ENCODE peak calls at places on chromosomes 6 and 20, in seven cellular contexts. One of them, this sample, is unnamed.
A peak's percentile ranks its signal among the peaks of the same experiment; 100 is the strongest.

GRCh38 chr6:134703206-134703605 is 246.7 kb downstream of the ALDH8A1 start:
- DNase-seq in stimulated activated naive CD4-positive, alpha-beta T cell: no peak
- DNase-seq in cardiac muscle cell: no peak
- DNase-seq in skeletal muscle cell: no peak
- DNase-seq in CD8-positive, alpha-beta memory T cell: no peak
- DNase-seq in dorsolateral prefrontal cortex: no peak
- DNase-seq in stimulated activated CD8-positive, alpha-beta memory T cell treated with anti-CD3 and anti-CD28 coated beads, Interleukin-7, amount 100 ng/mL, for 4 hours: no peak
- DNase-seq in this sample: no peak

GRCh38 chr20:6588296-6588695 is 179.2 kb upstream of the BMP2 start:
- DNase-seq in stimulated activated naive CD4-positive, alpha-beta T cell: no peak
- DNase-seq in cardiac muscle cell: peak; percentile 74
- DNase-seq in skeletal muscle cell: no peak
- DNase-seq in CD8-positive, alpha-beta memory T cell: no peak
- DNase-seq in dorsolateral prefrontal cortex: no peak
- DNase-seq in stimulated activated CD8-positive, alpha-beta memory T cell treated with anti-CD3 and anti-CD28 coated beads, Interleukin-7, amount 100 ng/mL, for 4 hours: no peak
- DNase-seq in this sample: peak; percentile 14

GRCh38 chr20:6492396-6493055 is 275.0 kb upstream of the BMP2 start:
- DNase-seq in stimulated activated naive CD4-positive, alpha-beta T cell: no peak
- DNase-seq in cardiac muscle cell: peak; percentile 47
- DNase-seq in skeletal muscle cell: no peak
- DNase-seq in CD8-positive, alpha-beta memory T cell: no peak
- DNase-seq in dorsolateral prefrontal cortex: no peak
- DNase-seq in stimulated activated CD8-positive, alpha-beta memory T cell treated with anti-CD3 and anti-CD28 coated beads, Interleukin-7, amount 100 ng/mL, for 4 hours: no peak
- DNase-seq in this sample: no peak

GRCh38 chr6:108764580-108764950 is 83.7 kb upstream of the ARMC2 start:
- DNase-seq in stimulated activated naive CD4-positive, alpha-beta T cell: no peak
- DNase-seq in cardiac muscle cell: no peak
- DNase-seq in skeletal muscle cell: no peak
- DNase-seq in CD8-positive, alpha-beta memory T cell: no peak
- DNase-seq in dorsolateral prefrontal cortex: no peak
- DNase-seq in stimulated activated CD8-positive, alpha-beta memory T cell treated with anti-CD3 and anti-CD28 coated beads, Interleukin-7, amount 100 ng/mL, for 4 hours: no peak
- DNase-seq in this sample: peak; percentile 70

GRCh38 chr20:235891-236290 is 8.8 kb downstream of the DEFB129 start:
- DNase-seq in stimulated activated naive CD4-positive, alpha-beta T cell: no peak
- DNase-seq in cardiac muscle cell: peak; percentile 19
- DNase-seq in skeletal muscle cell: no peak
- DNase-seq in CD8-positive, alpha-beta memory T cell: no peak
- DNase-seq in dorsolateral prefrontal cortex: no peak
- DNase-seq in stimulated activated CD8-positive, alpha-beta memory T cell treated with anti-CD3 and anti-CD28 coated beads, Interleukin-7, amount 100 ng/mL, for 4 hours: no peak
- DNase-seq in this sample: peak; percentile 54

GRCh38 chr6:32427218-32427617 is 12.5 kb upstream of the HLA-DRA start:
- DNase-seq in stimulated activated naive CD4-positive, alpha-beta T cell: no peak
- DNase-seq in cardiac muscle cell: peak; percentile 10
- DNase-seq in skeletal muscle cell: no peak
- DNase-seq in CD8-positive, alpha-beta memory T cell: no peak
- DNase-seq in dorsolateral prefrontal cortex: no peak
- DNase-seq in stimulated activated CD8-positive, alpha-beta memory T cell treated with anti-CD3 and anti-CD28 coated beads, Interleukin-7, amount 100 ng/mL, for 4 hours: no peak
- DNase-seq in this sample: no peak

GRCh38 chr20:13054011-13054410 is 45.2 kb downstream of the SPTLC3 start:
- DNase-seq in stimulated activated naive CD4-positive, alpha-beta T cell: no peak
- DNase-seq in cardiac muscle cell: no peak
- DNase-seq in skeletal muscle cell: no peak
- DNase-seq in CD8-positive, alpha-beta memory T cell: no peak
- DNase-seq in dorsolateral prefrontal cortex: no peak
- DNase-seq in stimulated activated CD8-positive, alpha-beta memory T cell treated with anti-CD3 and anti-CD28 coated beads, Interleukin-7, amount 100 ng/mL, for 4 hours: no peak
- DNase-seq in this sample: no peak

GRCh38 chr20:53957421-53958172 is 112.8 kb downstream of the BCAS1 start:
- DNase-seq in stimulated activated naive CD4-positive, alpha-beta T cell: no peak
- DNase-seq in cardiac muscle cell: peak; percentile 48
- DNase-seq in skeletal muscle cell: peak; percentile 68
- DNase-seq in CD8-positive, alpha-beta memory T cell: no peak
- DNase-seq in dorsolateral prefrontal cortex: no peak
- DNase-seq in stimulated activated CD8-positive, alpha-beta memory T cell treated with anti-CD3 and anti-CD28 coated beads, Interleukin-7, amount 100 ng/mL, for 4 hours: no peak
- DNase-seq in this sample: no peak

GRCh38 chr6:217048-217659 is 75.1 kb upstream of the DUSP22 start:
- DNase-seq in stimulated activated naive CD4-positive, alpha-beta T cell: no peak
- DNase-seq in cardiac muscle cell: no peak
- DNase-seq in skeletal muscle cell: no peak
- DNase-seq in CD8-positive, alpha-beta memory T cell: no peak
- DNase-seq in dorsolateral prefrontal cortex: no peak
- DNase-seq in stimulated activated CD8-positive, alpha-beta memory T cell treated with anti-CD3 and anti-CD28 coated beads, Interleukin-7, amount 100 ng/mL, for 4 hours: no peak
- DNase-seq in this sample: peak; percentile 24

GRCh38 chr6:20186981-20187380 is 25.3 kb downstream of the MBOAT1 start:
- DNase-seq in stimulated activated naive CD4-positive, alpha-beta T cell: no peak
- DNase-seq in cardiac muscle cell: no peak
- DNase-seq in skeletal muscle cell: no peak
- DNase-seq in CD8-positive, alpha-beta memory T cell: no peak
- DNase-seq in dorsolateral prefrontal cortex: no peak
- DNase-seq in stimulated activated CD8-positive, alpha-beta memory T cell treated with anti-CD3 and anti-CD28 coated beads, Interleukin-7, amount 100 ng/mL, for 4 hours: no peak
- DNase-seq in this sample: no peak

GRCh38 chr6:136401749-136402148 is 112.1 kb upstream of the BCLAF1 start:
- DNase-seq in stimulated activated naive CD4-positive, alpha-beta T cell: no peak
- DNase-seq in cardiac muscle cell: no peak
- DNase-seq in skeletal muscle cell: no peak
- DNase-seq in CD8-positive, alpha-beta memory T cell: no peak
- DNase-seq in dorsolateral prefrontal cortex: no peak
- DNase-seq in stimulated activated CD8-positive, alpha-beta memory T cell treated with anti-CD3 and anti-CD28 coated beads, Interleukin-7, amount 100 ng/mL, for 4 hours: no peak
- DNase-seq in this sample: no peak

GRCh38 chr20:41045680-41046079 is 17.1 kb downstream of the TOP1 start:
- DNase-seq in stimulated activated naive CD4-positive, alpha-beta T cell: no peak
- DNase-seq in cardiac muscle cell: no peak
- DNase-seq in skeletal muscle cell: no peak
- DNase-seq in CD8-positive, alpha-beta memory T cell: no peak
- DNase-seq in dorsolateral prefrontal cortex: no peak
- DNase-seq in stimulated activated CD8-positive, alpha-beta memory T cell treated with anti-CD3 and anti-CD28 coated beads, Interleukin-7, amount 100 ng/mL, for 4 hours: no peak
- DNase-seq in this sample: no peak

GRCh38 chr6:40346241-40346640 is 240.9 kb downstream of the LRFN2 start:
- DNase-seq in stimulated activated naive CD4-positive, alpha-beta T cell: no peak
- DNase-seq in cardiac muscle cell: no peak
- DNase-seq in skeletal muscle cell: no peak
- DNase-seq in CD8-positive, alpha-beta memory T cell: no peak
- DNase-seq in dorsolateral prefrontal cortex: no peak
- DNase-seq in stimulated activated CD8-positive, alpha-beta memory T cell treated with anti-CD3 and anti-CD28 coated beads, Interleukin-7, amount 100 ng/mL, for 4 hours: no peak
- DNase-seq in this sample: peak; percentile 10

GRCh38 chr6:11613858-11614257 is 76.3 kb downstream of the TMEM170B start:
- DNase-seq in stimulated activated naive CD4-positive, alpha-beta T cell: no peak
- DNase-seq in cardiac muscle cell: peak; percentile 73
- DNase-seq in skeletal muscle cell: peak; percentile 78
- DNase-seq in CD8-positive, alpha-beta memory T cell: no peak
- DNase-seq in dorsolateral prefrontal cortex: no peak
- DNase-seq in stimulated activated CD8-positive, alpha-beta memory T cell treated with anti-CD3 and anti-CD28 coated beads, Interleukin-7, amount 100 ng/mL, for 4 hours: no peak
- DNase-seq in this sample: no peak

GRCh38 chr20:1528811-1529210 is 28.7 kb downstream of the SIRPD start:
- DNase-seq in stimulated activated naive CD4-positive, alpha-beta T cell: no peak
- DNase-seq in cardiac muscle cell: peak; percentile 30
- DNase-seq in skeletal muscle cell: no peak
- DNase-seq in CD8-positive, alpha-beta memory T cell: no peak
- DNase-seq in dorsolateral prefrontal cortex: no peak
- DNase-seq in stimulated activated CD8-positive, alpha-beta memory T cell treated with anti-CD3 and anti-CD28 coated beads, Interleukin-7, amount 100 ng/mL, for 4 hours: no peak
- DNase-seq in this sample: no peak

GRCh38 chr6:79384845-79385244 is 150.4 kb upstream of the HMGN3 start:
- DNase-seq in stimulated activated naive CD4-positive, alpha-beta T cell: no peak
- DNase-seq in cardiac muscle cell: no peak
- DNase-seq in skeletal muscle cell: no peak
- DNase-seq in CD8-positive, alpha-beta memory T cell: no peak
- DNase-seq in dorsolateral prefrontal cortex: no peak
- DNase-seq in stimulated activated CD8-positive, alpha-beta memory T cell treated with anti-CD3 and anti-CD28 coated beads, Interleukin-7, amount 100 ng/mL, for 4 hours: no peak
- DNase-seq in this sample: peak; percentile 15

GRCh38 chr20:23725102-23725501 is 25.6 kb downstream of the CST1 start:
- DNase-seq in stimulated activated naive CD4-positive, alpha-beta T cell: no peak
- DNase-seq in cardiac muscle cell: no peak
- DNase-seq in skeletal muscle cell: no peak
- DNase-seq in CD8-positive, alpha-beta memory T cell: no peak
- DNase-seq in dorsolateral prefrontal cortex: no peak
- DNase-seq in stimulated activated CD8-positive, alpha-beta memory T cell treated with anti-CD3 and anti-CD28 coated beads, Interleukin-7, amount 100 ng/mL, for 4 hours: no peak
- DNase-seq in this sample: no peak

GRCh38 chr6:56663344-56663743 is 20.7 kb upstream of the DST start:
- DNase-seq in stimulated activated naive CD4-positive, alpha-beta T cell: no peak
- DNase-seq in cardiac muscle cell: no peak
- DNase-seq in skeletal muscle cell: no peak
- DNase-seq in CD8-positive, alpha-beta memory T cell: no peak
- DNase-seq in dorsolateral prefrontal cortex: no peak
- DNase-seq in stimulated activated CD8-positive, alpha-beta memory T cell treated with anti-CD3 and anti-CD28 coated beads, Interleukin-7, amount 100 ng/mL, for 4 hours: no peak
- DNase-seq in this sample: no peak

GRCh38 chr6:24925661-24926060 is 10.1 kb downstream of the RIPOR2 start:
- DNase-seq in stimulated activated naive CD4-positive, alpha-beta T cell: no peak
- DNase-seq in cardiac muscle cell: no peak
- DNase-seq in skeletal muscle cell: no peak
- DNase-seq in CD8-positive, alpha-beta memory T cell: no peak
- DNase-seq in dorsolateral prefrontal cortex: no peak
- DNase-seq in stimulated activated CD8-positive, alpha-beta memory T cell treated with anti-CD3 and anti-CD28 coated beads, Interleukin-7, amount 100 ng/mL, for 4 hours: no peak
- DNase-seq in this sample: no peak

GRCh38 chr6:75403563-75403962 is 90.0 kb downstream of the FILIP1 start:
- DNase-seq in stimulated activated naive CD4-positive, alpha-beta T cell: no peak
- DNase-seq in cardiac muscle cell: no peak
- DNase-seq in skeletal muscle cell: no peak
- DNase-seq in CD8-positive, alpha-beta memory T cell: no peak
- DNase-seq in dorsolateral prefrontal cortex: no peak
- DNase-seq in stimulated activated CD8-positive, alpha-beta memory T cell treated with anti-CD3 and anti-CD28 coated beads, Interleukin-7, amount 100 ng/mL, for 4 hours: no peak
- DNase-seq in this sample: no peak

GRCh38 chr20:50408526-50409364 is 101.4 kb upstream of the PTPN1 start:
- DNase-seq in stimulated activated naive CD4-positive, alpha-beta T cell: no peak
- DNase-seq in cardiac muscle cell: no peak
- DNase-seq in skeletal muscle cell: no peak
- DNase-seq in CD8-positive, alpha-beta memory T cell: no peak
- DNase-seq in dorsolateral prefrontal cortex: no peak
- DNase-seq in stimulated activated CD8-positive, alpha-beta memory T cell treated with anti-CD3 and anti-CD28 coated beads, Interleukin-7, amount 100 ng/mL, for 4 hours: no peak
- DNase-seq in this sample: no peak

GRCh38 chr20:63694596-63695418 is 1.6 kb upstream of the TNFRSF6B start:
- DNase-seq in stimulated activated naive CD4-positive, alpha-beta T cell: no peak
- DNase-seq in cardiac muscle cell: no peak
- DNase-seq in skeletal muscle cell: no peak
- DNase-seq in CD8-positive, alpha-beta memory T cell: no peak
- DNase-seq in dorsolateral prefrontal cortex: no peak
- DNase-seq in stimulated activated CD8-positive, alpha-beta memory T cell treated with anti-CD3 and anti-CD28 coated beads, Interleukin-7, amount 100 ng/mL, for 4 hours: no peak
- DNase-seq in this sample: no peak

GRCh38 chr6:149445573-149445972 is 39.2 kb downstream of the ZC3H12D start:
- DNase-seq in stimulated activated naive CD4-positive, alpha-beta T cell: no peak
- DNase-seq in cardiac muscle cell: no peak
- DNase-seq in skeletal muscle cell: no peak
- DNase-seq in CD8-positive, alpha-beta memory T cell: no peak
- DNase-seq in dorsolateral prefrontal cortex: no peak
- DNase-seq in stimulated activated CD8-positive, alpha-beta memory T cell treated with anti-CD3 and anti-CD28 coated beads, Interleukin-7, amount 100 ng/mL, for 4 hours: no peak
- DNase-seq in this sample: peak; percentile 64

GRCh38 chr6:150600302-150601017 is 775 bp downstream of the PLEKHG1 start:
- DNase-seq in stimulated activated naive CD4-positive, alpha-beta T cell: peak; percentile 19
- DNase-seq in cardiac muscle cell: peak; percentile 76
- DNase-seq in skeletal muscle cell: no peak
- DNase-seq in CD8-positive, alpha-beta memory T cell: peak; percentile 57
- DNase-seq in dorsolateral prefrontal cortex: peak; percentile 59
- DNase-seq in stimulated activated CD8-positive, alpha-beta memory T cell treated with anti-CD3 and anti-CD28 coated beads, Interleukin-7, amount 100 ng/mL, for 4 hours: peak; percentile 48
- DNase-seq in this sample: peak; percentile 82

GRCh38 chr6:140203611-140204553 is 829.4 kb upstream of the CITED2 start:
- DNase-seq in stimulated activated naive CD4-positive, alpha-beta T cell: no peak
- DNase-seq in cardiac muscle cell: peak; percentile 55
- DNase-seq in skeletal muscle cell: no peak
- DNase-seq in CD8-positive, alpha-beta memory T cell: no peak
- DNase-seq in dorsolateral prefrontal cortex: no peak
- DNase-seq in stimulated activated CD8-positive, alpha-beta memory T cell treated with anti-CD3 and anti-CD28 coated beads, Interleukin-7, amount 100 ng/mL, for 4 hours: no peak
- DNase-seq in this sample: no peak

GRCh38 chr6:2192971-2193370 is 52.4 kb downstream of the GMDS start:
- DNase-seq in stimulated activated naive CD4-positive, alpha-beta T cell: no peak
- DNase-seq in cardiac muscle cell: no peak
- DNase-seq in skeletal muscle cell: no peak
- DNase-seq in CD8-positive, alpha-beta memory T cell: no peak
- DNase-seq in dorsolateral prefrontal cortex: no peak
- DNase-seq in stimulated activated CD8-positive, alpha-beta memory T cell treated with anti-CD3 and anti-CD28 coated beads, Interleukin-7, amount 100 ng/mL, for 4 hours: no peak
- DNase-seq in this sample: no peak

GRCh38 chr20:8155229-8155628 is 23.2 kb downstream of the PLCB1 start:
- DNase-seq in stimulated activated naive CD4-positive, alpha-beta T cell: no peak
- DNase-seq in cardiac muscle cell: no peak
- DNase-seq in skeletal muscle cell: no peak
- DNase-seq in CD8-positive, alpha-beta memory T cell: no peak
- DNase-seq in dorsolateral prefrontal cortex: no peak
- DNase-seq in stimulated activated CD8-positive, alpha-beta memory T cell treated with anti-CD3 and anti-CD28 coated beads, Interleukin-7, amount 100 ng/mL, for 4 hours: no peak
- DNase-seq in this sample: no peak

GRCh38 chr6:134557509-134557908 is 239.6 kb upstream of the SGK1 start:
- DNase-seq in stimulated activated naive CD4-positive, alpha-beta T cell: no peak
- DNase-seq in cardiac muscle cell: no peak
- DNase-seq in skeletal muscle cell: no peak
- DNase-seq in CD8-positive, alpha-beta memory T cell: no peak
- DNase-seq in dorsolateral prefrontal cortex: no peak
- DNase-seq in stimulated activated CD8-positive, alpha-beta memory T cell treated with anti-CD3 and anti-CD28 coated beads, Interleukin-7, amount 100 ng/mL, for 4 hours: no peak
- DNase-seq in this sample: no peak

GRCh38 chr20:50369225-50370035 is 140.8 kb upstream of the PTPN1 start:
- DNase-seq in stimulated activated naive CD4-positive, alpha-beta T cell: no peak
- DNase-seq in cardiac muscle cell: no peak
- DNase-seq in skeletal muscle cell: no peak
- DNase-seq in CD8-positive, alpha-beta memory T cell: no peak
- DNase-seq in dorsolateral prefrontal cortex: no peak
- DNase-seq in stimulated activated CD8-positive, alpha-beta memory T cell treated with anti-CD3 and anti-CD28 coated beads, Interleukin-7, amount 100 ng/mL, for 4 hours: no peak
- DNase-seq in this sample: no peak

GRCh38 chr20:18811186-18811585 is 2.4 kb upstream of the SCP2D1 start:
- DNase-seq in stimulated activated naive CD4-positive, alpha-beta T cell: no peak
- DNase-seq in cardiac muscle cell: no peak
- DNase-seq in skeletal muscle cell: no peak
- DNase-seq in CD8-positive, alpha-beta memory T cell: no peak
- DNase-seq in dorsolateral prefrontal cortex: no peak
- DNase-seq in stimulated activated CD8-positive, alpha-beta memory T cell treated with anti-CD3 and anti-CD28 coated beads, Interleukin-7, amount 100 ng/mL, for 4 hours: no peak
- DNase-seq in this sample: no peak

GRCh38 chr6:135086414-135086764 is 31.8 kb upstream of the HBS1L start:
- DNase-seq in stimulated activated naive CD4-positive, alpha-beta T cell: no peak
- DNase-seq in cardiac muscle cell: no peak
- DNase-seq in skeletal muscle cell: no peak
- DNase-seq in CD8-positive, alpha-beta memory T cell: no peak
- DNase-seq in dorsolateral prefrontal cortex: no peak
- DNase-seq in stimulated activated CD8-positive, alpha-beta memory T cell treated with anti-CD3 and anti-CD28 coated beads, Interleukin-7, amount 100 ng/mL, for 4 hours: no peak
- DNase-seq in this sample: no peak

GRCh38 chr6:30480536-30481156 is 8.7 kb upstream of the HLA-E start:
- DNase-seq in stimulated activated naive CD4-positive, alpha-beta T cell: peak; percentile 35
- DNase-seq in cardiac muscle cell: peak; percentile 30
- DNase-seq in skeletal muscle cell: no peak
- DNase-seq in CD8-positive, alpha-beta memory T cell: peak; percentile 70
- DNase-seq in dorsolateral prefrontal cortex: no peak
- DNase-seq in stimulated activated CD8-positive, alpha-beta memory T cell treated with anti-CD3 and anti-CD28 coated beads, Interleukin-7, amount 100 ng/mL, for 4 hours: no peak
- DNase-seq in this sample: no peak

GRCh38 chr20:50794846-50795634 is at the start of gene BCAS4:
- DNase-seq in stimulated activated naive CD4-positive, alpha-beta T cell: peak; percentile 75
- DNase-seq in cardiac muscle cell: peak; percentile 85
- DNase-seq in skeletal muscle cell: peak; percentile 19
- DNase-seq in CD8-positive, alpha-beta memory T cell: peak; percentile 76
- DNase-seq in dorsolateral prefrontal cortex: peak; percentile 66
- DNase-seq in stimulated activated CD8-positive, alpha-beta memory T cell treated with anti-CD3 and anti-CD28 coated beads, Interleukin-7, amount 100 ng/mL, for 4 hours: peak; percentile 82
- DNase-seq in this sample: peak; percentile 79

GRCh38 chr6:128463942-128464341 is 56.5 kb downstream of the PTPRK start:
- DNase-seq in stimulated activated naive CD4-positive, alpha-beta T cell: no peak
- DNase-seq in cardiac muscle cell: peak; percentile 53
- DNase-seq in skeletal muscle cell: no peak
- DNase-seq in CD8-positive, alpha-beta memory T cell: no peak
- DNase-seq in dorsolateral prefrontal cortex: no peak
- DNase-seq in stimulated activated CD8-positive, alpha-beta memory T cell treated with anti-CD3 and anti-CD28 coated beads, Interleukin-7, amount 100 ng/mL, for 4 hours: no peak
- DNase-seq in this sample: no peak

GRCh38 chr20:17807670-17808069 is 107.9 kb downstream of the BANF2 start:
- DNase-seq in stimulated activated naive CD4-positive, alpha-beta T cell: no peak
- DNase-seq in cardiac muscle cell: peak; percentile 20
- DNase-seq in skeletal muscle cell: no peak
- DNase-seq in CD8-positive, alpha-beta memory T cell: no peak
- DNase-seq in dorsolateral prefrontal cortex: no peak
- DNase-seq in stimulated activated CD8-positive, alpha-beta memory T cell treated with anti-CD3 and anti-CD28 coated beads, Interleukin-7, amount 100 ng/mL, for 4 hours: no peak
- DNase-seq in this sample: no peak

GRCh38 chr6:14265049-14266021 is 147.8 kb downstream of the CD83 start:
- DNase-seq in stimulated activated naive CD4-positive, alpha-beta T cell: no peak
- DNase-seq in cardiac muscle cell: no peak
- DNase-seq in skeletal muscle cell: no peak
- DNase-seq in CD8-positive, alpha-beta memory T cell: no peak
- DNase-seq in dorsolateral prefrontal cortex: no peak
- DNase-seq in stimulated activated CD8-positive, alpha-beta memory T cell treated with anti-CD3 and anti-CD28 coated beads, Interleukin-7, amount 100 ng/mL, for 4 hours: no peak
- DNase-seq in this sample: no peak

GRCh38 chr20:23366384-23366783 is 4.4 kb downstream of the GZF1 start:
- DNase-seq in stimulated activated naive CD4-positive, alpha-beta T cell: no peak
- DNase-seq in cardiac muscle cell: no peak
- DNase-seq in skeletal muscle cell: no peak
- DNase-seq in CD8-positive, alpha-beta memory T cell: no peak
- DNase-seq in dorsolateral prefrontal cortex: no peak
- DNase-seq in stimulated activated CD8-positive, alpha-beta memory T cell treated with anti-CD3 and anti-CD28 coated beads, Interleukin-7, amount 100 ng/mL, for 4 hours: no peak
- DNase-seq in this sample: no peak

GRCh38 chr6:167097770-167098169 is 25.1 kb upstream of the CCR6 start:
- DNase-seq in stimulated activated naive CD4-positive, alpha-beta T cell: no peak
- DNase-seq in cardiac muscle cell: no peak
- DNase-seq in skeletal muscle cell: no peak
- DNase-seq in CD8-positive, alpha-beta memory T cell: no peak
- DNase-seq in dorsolateral prefrontal cortex: no peak
- DNase-seq in stimulated activated CD8-positive, alpha-beta memory T cell treated with anti-CD3 and anti-CD28 coated beads, Interleukin-7, amount 100 ng/mL, for 4 hours: no peak
- DNase-seq in this sample: no peak

This sample was measured in testis.